ENCODE peak calls at places on chromosome 12, in four cellular contexts. L is small intestine, X is breast epithelium, P is GM23248. D is an unnamed sample.
A peak's percentile ranks its signal among the peaks of the same experiment; 100 is the strongest.

GRCh38 chr12:943051-943450 is 6.4 kb downstream of the RAD52 start:
- DNase-seq in L (no peak), X (no peak), P (no peak), D (no peak)

GRCh38 chr12:11834104-11834812 is 184.8 kb downstream of the ETV6 start:
- DNase-seq in L (no peak), X (no peak), P (peak; percentile 66), D (no peak)

GRCh38 chr12:14868916-14869315 is 16.7 kb downstream of the MGP start:
- DNase-seq in L (no peak), X (no peak), P (peak; percentile 11), D (no peak)

GRCh38 chr12:106868982-106869381 is 86.7 kb upstream of the TMEM263 start:
- DNase-seq in L (no peak), X (no peak), P (no peak), D (no peak)

GRCh38 chr12:42325326-42325775 is 543 bp downstream of the ZCRB1 start:
- DNase-seq in L (no peak), X (no peak), P (no peak), D (no peak)

GRCh38 chr12:68675098-68675842 is 11.5 kb upstream of the NUP107 start:
- DNase-seq in L (peak; percentile 75), X (no peak), P (no peak), D (peak; percentile 64)

GRCh38 chr12:107126688-107127481 is 33.5 kb upstream of the CRY1 start:
- DNase-seq in L (no peak), X (no peak), P (peak; percentile 56), D (no peak)

GRCh38 chr12:70933133-70933532 is 12.6 kb upstream of the PTPRR start:
- DNase-seq in L (no peak), X (no peak), P (no peak), D (no peak)

GRCh38 chr12:76921891-76922664 is 43.3 kb upstream of the CSRP2 start:
- DNase-seq in L (no peak), X (no peak), P (peak; percentile 59), D (no peak)

DNA sequence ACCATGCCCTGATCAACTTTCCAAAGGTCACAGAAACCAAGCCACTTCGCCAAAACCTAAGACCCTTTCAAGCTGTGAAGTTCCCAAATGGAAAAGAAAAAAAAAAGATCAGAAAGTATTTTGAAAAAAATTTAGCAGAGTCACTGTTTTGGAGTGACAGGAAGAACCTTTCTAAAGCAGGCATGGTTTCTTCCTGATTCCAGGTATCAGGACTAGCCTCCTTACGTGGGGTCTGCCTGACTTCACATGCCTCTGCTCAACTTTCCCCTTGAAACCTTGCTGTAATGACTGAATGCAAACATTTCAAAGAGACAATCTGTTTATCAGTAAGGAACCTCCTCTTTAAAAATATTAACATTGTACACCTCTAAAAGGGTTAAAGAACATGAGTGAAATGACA is 9.5 kb downstream of the CORO1C start:
- DNase-seq in L (no peak), X (no peak), P (no peak), D (no peak)
- H3K4me1 ChIP-seq in L (peaks cover 11% of the 10 kb centered on the region), X (no peaks in the 10 kb centered on the region), P (peaks cover 86% of the 10 kb centered on the region), D (peaks cover 16% of the 10 kb centered on the region)

GRCh38 chr12:45974883-45975282 is 15.5 kb downstream of the SCAF11 start:
- DNase-seq in L (no peak), X (no peak), P (no peak), D (no peak)

GRCh38 chr12:45980540-45980939 is 9.8 kb downstream of the SCAF11 start:
- DNase-seq in L (no peak), X (no peak), P (no peak), D (no peak)

GRCh38 chr12:45981075-45981837 is 9.1 kb downstream of the SCAF11 start:
- DNase-seq in L (no peak), X (no peak), P (peak; percentile 24), D (no peak)

GRCh38 chr12:45975506-45975905 is 14.9 kb downstream of the SCAF11 start:
- DNase-seq in L (peak; percentile 25), X (no peak), P (no peak), D (no peak)

GRCh38 chr12:45978108-45978507 is 12.3 kb downstream of the SCAF11 start:
- DNase-seq in L (no peak), X (no peak), P (no peak), D (no peak)
- H3K4me1 ChIP-seq in L (peaks cover 8% of the 10 kb centered on the region), X (no peaks in the 10 kb centered on the region), P (peaks cover 59% of the 10 kb centered on the region), D (peaks cover 76% of the 10 kb centered on the region)

DNA sequence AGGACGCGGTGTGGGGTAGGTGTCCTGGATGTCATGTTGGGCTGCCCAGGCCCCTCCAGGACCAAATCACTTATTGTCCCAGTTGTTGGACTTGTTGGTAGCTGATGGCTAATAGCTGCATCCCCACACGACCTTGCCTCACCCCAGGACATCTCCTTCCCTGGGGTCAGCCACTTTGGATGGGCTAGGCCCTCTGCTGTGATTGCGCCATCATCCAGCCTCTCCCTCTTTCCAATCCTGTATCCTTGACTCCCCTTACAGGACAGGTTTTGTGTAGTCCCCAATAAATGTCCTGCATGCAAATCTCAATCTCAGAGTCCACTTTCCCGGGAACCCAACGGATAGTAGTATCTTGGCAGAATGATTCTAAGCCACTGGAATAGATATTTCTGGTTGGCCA is 43.4 kb upstream of the CHST11 start:
- DNase-seq in L (no peak), X (no peak), P (no peak), D (no peak)
- H3K4me1 ChIP-seq in L (peaks cover 2% of the 10 kb centered on the region), X (no peaks in the 10 kb centered on the region), P (no peaks in the 10 kb centered on the region), D (no peaks in the 10 kb centered on the region)

GRCh38 chr12:47207829-47208248 is 128.1 kb upstream of the AMIGO2 start:
- DNase-seq in L (peak; percentile 30), X (no peak), P (no peak), D (no peak)

GRCh38 chr12:47210776-47211175 is 131.0 kb upstream of the AMIGO2 start:
- DNase-seq in L (no peak), X (no peak), P (no peak), D (no peak)

GRCh38 chr12:47206450-47206830 is 126.7 kb upstream of the AMIGO2 start:
- DNase-seq in L (no peak), X (no peak), P (no peak), D (no peak)

GRCh38 chr12:47207005-47207717 is 127.4 kb upstream of the AMIGO2 start:
- DNase-seq in L (peak; percentile 38), X (no peak), P (no peak), D (peak; percentile 57)

GRCh38 chr12:47209014-47209413 is 129.3 kb upstream of the AMIGO2 start:
- DNase-seq in L (no peak), X (no peak), P (no peak), D (no peak)
- H3K4me1 ChIP-seq in L (peaks cover 3% of the 10 kb centered on the region), X (no peaks in the 10 kb centered on the region), P (no peaks in the 10 kb centered on the region), D (peaks cover 17% of the 10 kb centered on the region)

GRCh38 chr12:8554451-8555195 is 13.9 kb upstream of the CLEC4E start:
- DNase-seq in L (peak; percentile 16), X (no peak), P (peak; percentile 31), D (no peak)

GRCh38 chr12:8548192-8548591 is 7.5 kb upstream of the CLEC4E start:
- DNase-seq in L (no peak), X (no peak), P (no peak), D (no peak)

GRCh38 chr12:8556748-8557147 is 16.0 kb upstream of the CLEC4E start:
- DNase-seq in L (no peak), X (no peak), P (no peak), D (no peak)

GRCh38 chr12:8549381-8549780 is 8.7 kb upstream of the CLEC4E start:
- DNase-seq in L (no peak), X (no peak), P (peak; percentile 32), D (no peak)

DNA sequence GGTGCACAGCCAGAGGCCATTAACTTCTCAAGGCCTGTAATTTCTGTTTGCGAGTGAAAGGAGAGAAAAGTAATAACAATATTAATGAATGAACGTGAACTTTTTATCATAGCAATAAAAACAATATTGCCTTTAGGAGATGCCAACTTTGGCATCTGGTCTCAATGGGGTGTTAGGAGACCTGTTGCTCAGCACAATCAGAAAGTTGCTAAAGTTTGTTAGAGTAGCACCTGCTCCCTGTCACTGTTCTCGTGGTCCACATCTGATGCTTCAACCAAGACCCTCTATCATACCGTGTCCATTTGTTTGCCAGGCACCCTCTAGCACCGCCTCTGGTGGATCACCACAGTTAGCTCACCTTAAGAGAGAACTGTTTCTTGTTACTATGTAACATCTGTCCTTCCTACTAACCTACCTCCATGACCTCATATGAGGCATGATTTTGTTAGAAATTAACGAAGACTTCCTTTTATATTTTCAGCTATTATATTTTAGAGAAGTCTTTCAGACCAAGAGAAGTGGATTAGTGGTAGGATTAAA is 12.5 kb upstream of the CLEC4E start:
- DNase-seq in L (peak; percentile 36), X (no peak), P (no peak), D (no peak)
- H3K4me1 ChIP-seq in L (no peaks in the 10 kb centered on the region), X (no peaks in the 10 kb centered on the region), P (no peaks in the 10 kb centered on the region), D (no peaks in the 10 kb centered on the region)

DNA sequence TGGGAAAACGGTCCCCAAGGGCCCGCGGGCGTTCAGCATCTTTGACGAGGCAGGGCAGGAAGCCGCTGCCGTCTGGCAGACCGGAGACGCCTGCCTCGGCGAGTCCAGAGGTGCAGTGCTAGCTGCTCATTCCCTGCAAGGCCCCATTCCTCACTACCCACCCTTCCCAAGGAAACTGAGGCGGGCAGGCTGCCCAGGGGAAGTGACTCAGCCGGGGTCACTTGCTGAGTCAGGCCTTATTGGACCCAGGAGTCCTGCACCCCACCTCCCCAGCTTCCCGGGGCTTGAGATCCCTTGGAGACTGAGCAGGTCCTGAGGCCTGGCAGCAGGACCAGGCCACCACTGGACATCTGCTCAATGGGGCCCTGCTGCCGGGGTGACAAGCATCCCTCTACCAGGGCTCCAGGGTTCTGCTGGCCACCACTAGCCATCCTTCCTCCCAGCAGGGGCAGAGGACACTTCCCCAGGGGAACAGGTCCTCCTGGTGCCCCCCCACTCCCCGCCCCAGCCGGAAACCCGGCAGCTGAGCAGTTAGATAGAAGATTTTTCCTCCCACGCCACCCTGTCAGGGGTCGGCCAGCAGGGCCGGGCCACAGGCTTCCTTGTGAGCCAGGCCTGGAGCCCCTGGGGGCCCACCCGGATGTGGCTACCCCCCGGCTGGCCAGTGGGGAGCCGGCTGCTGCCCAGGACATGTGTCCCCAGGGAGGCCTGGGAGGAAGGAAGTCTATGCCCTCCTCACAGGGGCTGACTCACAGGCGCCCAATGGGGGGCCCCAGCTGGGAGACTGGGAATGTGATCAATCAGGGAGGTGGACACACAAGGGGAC is 3.9 kb downstream of the SH2B3 start:
- DNase-seq in L (no peak), X (no peak), P (peak; percentile 87), D (no peak)
- H3K4me1 ChIP-seq in L (peaks cover 12% of the 10 kb centered on the region), X (peaks cover 11% of the 10 kb centered on the region), P (peaks cover 65% of the 10 kb centered on the region), D (peaks cover 55% of the 10 kb centered on the region)

DNA sequence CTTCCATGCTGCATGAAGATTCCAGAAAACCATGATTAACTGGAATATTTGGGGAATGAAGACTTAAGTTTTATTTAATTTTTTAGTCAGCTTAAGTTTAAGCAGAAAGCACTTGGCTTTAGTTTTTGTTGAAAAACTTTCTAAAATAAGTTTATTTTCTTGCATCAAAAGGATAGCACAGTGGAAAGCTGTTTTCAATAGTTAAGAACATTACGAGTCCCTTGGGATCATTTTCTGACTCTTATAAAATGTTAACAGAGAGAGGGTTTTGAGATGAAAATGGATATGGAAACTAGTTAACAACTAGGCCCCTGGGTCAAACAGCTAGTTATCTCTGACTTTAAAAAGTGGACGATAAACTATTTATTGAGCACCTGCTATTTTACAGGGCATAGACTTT is 181.9 kb upstream of the SLC38A2 start:
- DNase-seq in L (no peak), X (no peak), P (peak; percentile 58), D (no peak)
- H3K4me1 ChIP-seq in L (no peaks in the 10 kb centered on the region), X (no peaks in the 10 kb centered on the region), P (peaks cover 78% of the 10 kb centered on the region), D (no peaks in the 10 kb centered on the region)

GRCh38 chr12:105740337-105740736 is 398.4 kb downstream of the NUAK1 start:
- DNase-seq in L (no peak), X (no peak), P (no peak), D (no peak)

GRCh38 chr12:105741786-105742566 is 396.8 kb downstream of the NUAK1 start:
- DNase-seq in L (no peak), X (no peak), P (peak; percentile 99), D (no peak)

GRCh38 chr12:105738036-105738435 is 400.7 kb downstream of the NUAK1 start:
- DNase-seq in L (no peak), X (no peak), P (no peak), D (no peak)

GRCh38 chr12:105742567-105742874 is 396.2 kb downstream of the NUAK1 start:
- DNase-seq in L (no peak), X (no peak), P (peak; percentile 30), D (no peak)

GRCh38 chr12:105740970-105741725 is 397.6 kb downstream of the NUAK1 start:
- DNase-seq in L (no peak), X (peak; percentile 53), P (peak; percentile 83), D (no peak)
- H3K4me1 ChIP-seq in L (no peaks in the 10 kb centered on the region), X (no peaks in the 10 kb centered on the region), P (peaks cover 30% of the 10 kb centered on the region), D (no peaks in the 10 kb centered on the region)